ENCODE peak calls at places on chromosomes 4 and X, in six cellular contexts. W is stomach, K is foreskin fibroblast, V is fibroblast of mammary gland, A is GM12865, S is tibial artery. L is an unnamed sample.

GRCh38 chr4:114691865-114692264 is 93.3 kb downstream of the UGT8 start:
- DNase-seq in W (no peak), V (no peak), S (no peak), K (no peak), A (peak), L (no peak)

GRCh38 chr4:93132631-93133030 is 695.9 kb upstream of the ATOH1 start:
- DNase-seq in W (no peak), A (no peak), S (no peak), K (no peak), V (no peak), L (no peak)

GRCh38 chr4:55386073-55386472 is 9.7 kb upstream of the TMEM165 start:
- DNase-seq in W (no peak), V (peak), K (no peak), S (no peak), A (peak), L (no peak)

GRCh38 chrX:4239650-4240540 is 526.4 kb upstream of the PRKX start:
- DNase-seq in V (no peak), S (no peak), K (no peak), A (no peak), W (no peak), L (no peak)

GRCh38 chr4:4299006-4299405 is 9.0 kb downstream of the ZBTB49 start:
- DNase-seq in W (peak), V (no peak), A (no peak), S (no peak), K (no peak), L (no peak)

GRCh38 chrX:87961471-87961870 is 443.9 kb downstream of the KLHL4 start:
- DNase-seq in K (no peak), S (no peak), A (no peak), W (no peak), V (no peak), L (no peak)

GRCh38 chr4:143514432-143514831 is 930 bp downstream of the SMARCA5 start:
- DNase-seq in S (peak), A (peak), W (peak), V (peak), K (peak), L (peak)

GRCh38 chr4:110824344-110824743 is 201.5 kb upstream of the PITX2 start:
- DNase-seq in K (no peak), V (no peak), A (no peak), S (no peak), W (no peak), L (no peak)

GRCh38 chr4:26687728-26688127 is 103.8 kb downstream of the TBC1D19 start:
- DNase-seq in K (peak), S (no peak), W (no peak), V (peak), A (no peak), L (no peak)

GRCh38 chrX:150533863-150534262 is 34.6 kb upstream of the MTM1 start:
- DNase-seq in S (no peak), A (no peak), V (no peak), W (no peak), K (no peak), L (no peak)

GRCh38 chrX:67614006-67614405 is 70.2 kb downstream of the AR start:
- DNase-seq in W (no peak), A (no peak), V (no peak), S (no peak), K (no peak), L (no peak)

GRCh38 chrX:29813174-29813573 is 402.2 kb upstream of the MAGEB2 start:
- DNase-seq in S (no peak), A (no peak), K (no peak), V (no peak), W (no peak), L (no peak)

GRCh38 chr4:42331914-42332368 is 65.3 kb upstream of the SHISA3 start:
- DNase-seq in A (peak), W (no peak), V (peak), K (no peak), S (peak), L (no peak)

GRCh38 chr4:8585186-8585585 is 5.0 kb downstream of the GPR78 start:
- DNase-seq in V (no peak), A (peak), W (no peak), K (no peak), S (no peak), L (no peak)
- TF ChIP-seq CTCF in V (no peak), A (peak), W (no peak), K (no peak), S (no peak), L (no peak)

GRCh38 chr4:164935363-164935762 is 42.1 kb downstream of the TRIM61 start:
- DNase-seq in K (no peak), S (no peak), A (peak), V (no peak), W (no peak), L (peak)
- TF ChIP-seq CTCF in K (no peak), S (no peak), A (peak), V (no peak), W (no peak), L (no peak)

GRCh38 chr4:75287738-75288517 is 226.3 kb downstream of the RCHY1 start:
- DNase-seq in A (no peak), K (no peak), S (no peak), W (no peak), V (no peak), L (no peak)

GRCh38 chr4:75285837-75286236 is 228.4 kb downstream of the RCHY1 start:
- DNase-seq in S (no peak), K (no peak), V (no peak), W (no peak), A (no peak), L (no peak)

GRCh38 chr4:75289843-75290616 is 224.2 kb downstream of the RCHY1 start:
- DNase-seq in S (no peak), V (peak), K (no peak), W (peak), A (peak), L (no peak)
- TF ChIP-seq CTCF in S (no peak), V (peak), K (no peak), W (no peak), A (peak), L (no peak)

DNA sequence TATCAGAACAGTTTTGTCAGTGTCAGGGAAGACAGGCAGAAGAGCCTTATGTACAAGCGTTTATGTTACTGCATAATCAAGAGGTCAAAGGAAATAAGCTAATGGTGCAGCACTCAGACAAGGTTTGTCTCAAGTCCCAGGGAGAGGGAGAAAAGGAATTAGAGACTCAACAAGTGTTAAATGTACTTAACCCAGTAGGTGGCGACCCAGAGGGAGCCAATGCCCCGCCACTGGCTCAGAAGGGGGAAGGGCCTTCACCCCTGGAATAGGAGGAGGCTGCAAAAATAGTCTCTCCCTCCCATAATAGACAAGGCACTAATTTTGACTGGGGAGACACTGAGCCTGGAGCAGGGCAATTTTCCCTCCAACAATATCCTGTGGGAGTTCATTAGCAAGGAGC is 14.1 kb upstream of the PAPSS1 start:
- DNase-seq in A (peak), V (peak), W (no peak), S (no peak), K (no peak), L (peak)
- TF ChIP-seq CTCF in A (peak), V (peak), W (no peak), S (no peak), K (peak), L (peak)

GRCh38 chr4:100372432-100372831 is 145.4 kb downstream of the EMCN start:
- DNase-seq in V (peak), K (no peak), W (no peak), S (no peak), A (peak), L (peak)
- TF ChIP-seq CTCF in V (peak), K (peak), W (no peak), S (no peak), A (peak), L (peak)

L was measured in activated CD8-positive, alpha-beta T cell treated with anti-CD3 and anti-CD28 coated beads for 36 hours.